ENCODE peak calls at places on chromosomes 1 and 21, in four cellular contexts. L, I, S and N are unnamed samples.

GRCh38 chr1:55337801-55338447 is 122.8 kb upstream of the USP24 start:
- DNase-seq in L (no peak), I (no peak), S (no peak), N (peak)

GRCh38 chr1:155831279-155831976 is 25.6 kb downstream of the GON4L start:
- DNase-seq in L (no peak), I (no peak), S (no peak), N (no peak)

GRCh38 chr1:3114131-3114744 is 45.2 kb downstream of the PRDM16 start:
- DNase-seq in L (no peak), I (no peak), S (no peak), N (no peak)

GRCh38 chr1:54949971-54950360 is 30.5 kb upstream of the TMEM61 start:
- DNase-seq in L (no peak), I (no peak), S (no peak), N (peak)

GRCh38 chr1:202286622-202287097 is 55.1 kb downstream of the UBE2T start:
- DNase-seq in L (no peak), I (no peak), S (no peak), N (peak)

GRCh38 chr21:27362249-27362648 is 395.4 kb upstream of the ADAMTS5 start:
- DNase-seq in L (no peak), I (no peak), S (no peak), N (no peak)

GRCh38 chr1:44267438-44267837 is 54.2 kb downstream of the DMAP1 start:
- DNase-seq in L (no peak), I (no peak), S (peak), N (peak)

GRCh38 chr1:44775078-44775929 is at the start of gene RPS8:
- DNase-seq in L (peak), I (peak), S (peak), N (peak)

GRCh38 chr1:119646521-119647227 is 1.4 kb downstream of the ZNF697 start:
- DNase-seq in L (no peak), I (no peak), S (no peak), N (peak)

GRCh38 chr1:228163004-228163753 is 2.4 kb upstream of the IBA57 start:
- DNase-seq in L (peak), I (peak), S (peak), N (peak)

GRCh38 chr1:37860346-37860666 is 914 bp upstream of the MTF1 start:
- DNase-seq in L (no peak), I (no peak), S (no peak), N (no peak)
- TF ChIP-seq CTCF in L (no peak), I (no peak), S (no peak), N (no peak)

DNA sequence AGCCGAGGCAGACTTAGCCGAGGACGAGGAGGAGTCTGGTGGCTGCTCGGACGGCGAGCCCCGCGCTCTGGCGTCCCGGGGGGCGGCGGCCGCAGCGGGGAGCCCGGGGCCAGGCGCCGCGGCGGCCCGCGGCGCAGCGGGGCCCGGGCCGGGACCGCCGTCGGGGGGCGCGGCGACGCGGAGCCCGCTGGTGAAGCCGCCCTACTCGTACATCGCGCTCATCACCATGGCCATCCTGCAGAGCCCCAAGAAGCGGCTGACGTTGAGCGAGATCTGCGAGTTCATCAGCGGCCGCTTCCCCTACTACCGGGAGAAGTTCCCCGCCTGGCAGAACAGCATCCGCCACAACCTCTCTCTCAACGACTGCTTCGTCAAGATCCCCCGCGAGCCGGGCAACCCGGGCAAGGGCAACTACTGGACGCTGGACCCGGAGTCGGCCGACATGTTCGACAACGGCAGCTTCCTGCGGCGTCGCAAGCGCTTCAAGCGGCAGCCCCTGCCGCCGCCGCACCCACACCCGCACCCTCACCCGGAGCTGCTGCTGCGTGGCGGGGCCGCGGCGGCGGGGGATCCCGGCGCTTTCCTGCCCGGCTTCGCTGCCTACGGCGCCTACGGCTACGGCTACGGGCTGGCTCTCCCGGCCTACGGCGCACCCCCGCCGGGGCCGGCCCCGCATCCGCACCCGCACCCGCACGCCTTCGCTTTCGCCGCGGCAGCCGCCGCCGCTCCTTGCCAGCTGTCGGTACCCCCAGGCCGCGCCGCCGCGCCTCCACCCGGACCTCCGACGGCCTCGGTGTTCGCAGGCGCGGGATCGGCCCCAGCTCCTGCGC is 692 bp downstream of the FOXD2 start:
- DNase-seq in L (no peak), I (peak), S (peak), N (no peak)
- H3K4me3 ChIP-seq in L (peak), I (peak), S (peak), N (peak)

GRCh38 chr1:41754540-41754939 is 164.2 kb downstream of the HIVEP3 start:
- DNase-seq in L (no peak), I (no peak), S (no peak), N (no peak)
- TF ChIP-seq CTCF in L (no peak), I (no peak), S (no peak), N (no peak)

DNA sequence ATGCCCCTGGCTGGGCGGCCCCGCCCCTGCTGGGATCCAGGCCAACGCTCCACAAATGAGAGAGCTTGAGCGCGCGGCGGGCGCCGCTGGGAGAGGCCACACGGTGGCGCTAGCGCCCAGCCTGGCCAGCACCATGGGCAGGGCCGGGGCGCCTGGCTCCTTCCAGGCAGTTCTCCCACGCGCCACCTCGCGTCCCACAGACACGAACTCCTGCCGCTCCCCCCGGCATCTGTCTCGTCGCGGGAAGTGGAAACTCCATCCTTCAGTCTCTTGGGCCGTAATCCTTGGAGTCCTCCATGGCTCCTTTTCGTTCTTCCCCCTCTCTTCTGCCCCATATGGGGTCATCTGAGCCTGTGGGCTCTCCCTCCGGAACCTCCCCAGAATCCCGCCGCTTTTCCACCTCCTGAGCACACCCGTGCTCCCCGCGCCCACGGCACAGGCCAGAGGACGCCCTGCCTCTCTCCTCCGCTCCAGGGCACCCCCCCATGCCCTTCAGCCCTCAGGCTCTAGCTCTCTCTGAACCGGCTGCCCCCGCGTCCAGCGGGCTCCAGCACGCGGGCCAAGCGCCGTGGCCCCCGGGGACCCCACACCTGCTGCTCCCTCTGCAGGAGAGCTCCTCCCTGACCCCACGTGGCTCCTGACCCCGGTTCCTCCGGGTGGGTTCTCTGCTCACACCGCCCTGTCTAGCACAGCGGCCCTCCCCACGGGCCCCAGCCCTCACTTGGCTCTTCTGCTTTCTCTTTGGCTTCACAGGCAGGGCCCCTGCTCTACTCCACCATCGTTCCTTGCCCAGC is 31.9 kb upstream of the EDN2 start:
- DNase-seq in L (peak), I (peak), S (peak), N (peak)
- H3K4me3 ChIP-seq in L (peak), I (peak), S (no peak), N (peak)

GRCh38 chr1:37605061-37605650 is 9.4 kb upstream of the GNL2 start:
- DNase-seq in L (no peak), I (no peak), S (no peak), N (no peak)
- TF ChIP-seq CTCF in L (no peak), I (no peak), S (no peak), N (no peak)

GRCh38 chr1:1597275-1597930 is 2.5 kb downstream of the FNDC10 start:
- DNase-seq in L (no peak), I (no peak), S (peak), N (no peak)
- H3K4me3 ChIP-seq in L (no peak), I (no peak), S (no peak), N (no peak)

DNA sequence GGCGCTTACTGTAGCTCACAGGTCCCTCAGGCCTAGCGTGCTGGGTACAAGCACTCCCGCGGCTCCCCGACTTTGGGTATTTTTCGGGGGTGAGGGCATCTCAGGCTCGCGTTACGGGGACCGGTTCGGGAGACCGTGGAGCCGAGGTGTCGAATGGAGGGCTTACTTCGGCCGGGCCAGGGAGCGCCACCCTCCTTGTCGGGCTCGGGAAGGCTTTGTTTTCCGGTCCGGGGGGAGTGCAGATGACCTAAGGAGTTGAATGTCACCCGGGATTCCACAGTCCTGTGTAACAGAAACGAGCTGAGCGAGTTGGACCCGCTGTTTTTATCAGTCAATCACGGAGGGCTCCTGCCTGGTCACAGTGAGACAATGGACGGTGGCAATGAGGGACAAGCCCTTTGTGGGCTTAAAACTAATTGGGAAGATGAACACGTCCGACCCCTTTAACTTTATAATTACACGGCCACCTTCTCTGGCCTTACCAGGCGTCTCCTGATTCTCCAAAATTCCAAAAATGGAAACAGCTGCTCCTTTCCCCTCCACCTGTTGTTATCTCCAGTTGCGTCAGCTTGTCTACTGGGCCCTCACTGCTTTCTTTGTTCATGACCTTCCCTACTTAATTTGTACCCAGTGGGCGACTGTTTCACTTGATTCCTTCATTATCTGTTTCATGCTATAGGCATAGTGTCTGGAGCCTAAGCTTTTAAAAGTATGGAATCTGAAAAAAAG is 912 bp upstream of the TRIM45 start:
- DNase-seq in L (no peak), I (no peak), S (no peak), N (no peak)
- TF ChIP-seq CTCF in L (no peak), I (peak), S (no peak), N (no peak)

DNA sequence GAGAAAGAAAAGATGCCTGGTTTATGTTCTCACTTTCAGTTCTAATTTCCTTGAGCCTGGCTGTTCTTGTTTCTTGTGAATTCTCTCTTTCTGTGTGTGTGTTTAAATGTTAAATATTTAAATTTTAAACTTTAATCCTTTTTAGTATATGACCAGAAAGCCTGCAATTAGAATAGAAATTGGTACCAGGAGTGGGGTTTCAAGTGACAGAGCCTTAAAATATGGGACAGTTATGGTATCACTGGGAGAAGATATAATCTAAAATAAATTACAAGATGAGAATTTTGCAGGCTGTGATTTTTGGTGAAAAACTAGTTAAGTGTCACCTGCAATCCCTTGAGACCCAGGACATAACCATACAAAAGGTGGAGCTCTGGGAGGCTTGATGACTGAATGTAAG is 81.4 kb downstream of the SYT6 start:
- DNase-seq in L (no peak), I (no peak), S (no peak), N (no peak)
- H3K4me3 ChIP-seq in L (no peak), I (no peak), S (no peak), N (no peak)